ENCODE peak calls at places on chromosomes 13 and 19, in six cellular contexts. J is neural crest cell; P is GF-D8; O is bronchial epithelial cell; C is omental fat pad; N is activated naive CD4-positive, alpha-beta T cell. A is an unnamed sample.

GRCh38 chr19:34480971-34481821 is at the start of gene WTIP:
- DNase-seq in J (peak; percentile 75), P (no peak), O (peak; percentile 33), C (no peak), N (no peak), A (peak; percentile 86)

GRCh38 chr13:109748677-109749076 is 37.7 kb downstream of the IRS2 start:
- DNase-seq in J (no peak), P (no peak), O (no peak), C (no peak), N (no peak), A (no peak)

GRCh38 chr19:413756-414420 is 4.9 kb upstream of the C2CD4C start:
- DNase-seq in J (no peak), P (no peak), O (no peak), C (no peak), N (no peak), A (no peak)

GRCh38 chr13:71355010-71355409 is 512.0 kb downstream of the DACH1 start:
- DNase-seq in J (no peak), P (no peak), O (no peak), C (no peak), N (no peak), A (no peak)

GRCh38 chr13:44865722-44866484 is 123.4 kb downstream of the NUFIP1 start:
- DNase-seq in J (no peak), P (no peak), O (no peak), C (no peak), N (no peak), A (no peak)

GRCh38 chr19:1259206-1259872 is 9.8 kb upstream of the CIRBP start:
- DNase-seq in J (no peak), P (peak; percentile 43), O (peak; percentile 57), C (no peak), N (peak; percentile 50), A (no peak)

GRCh38 chr19:46609511-46610412 is 8.6 kb downstream of the CALM3 start:
- DNase-seq in J (no peak), P (no peak), O (no peak), C (no peak), N (no peak), A (no peak)

GRCh38 chr13:49667773-49668172 is 23.5 kb downstream of the EBPL start:
- DNase-seq in J (no peak), P (no peak), O (no peak), C (no peak), N (no peak), A (no peak)

GRCh38 chr19:50329146-50329925 is at the start of gene KCNC3:
- DNase-seq in J (peak; percentile 99), P (peak; percentile 7), O (peak; percentile 67), C (peak; percentile 79), N (peak; percentile 73), A (peak; percentile 100)

GRCh38 chr19:11507370-11508078 is 1.9 kb upstream of the ZNF653 start:
- DNase-seq in J (no peak), P (no peak), O (no peak), C (no peak), N (no peak), A (no peak)

GRCh38 chr13:53522034-53522433 is 493.4 kb downstream of the OLFM4 start:
- DNase-seq in J (no peak), P (no peak), O (no peak), C (no peak), N (no peak), A (no peak)

GRCh38 chr19:46624958-46625661 is at the start of gene PTGIR:
- DNase-seq in J (no peak), P (no peak), O (peak; percentile 29), C (no peak), N (no peak), A (peak; percentile 50)

GRCh38 chr13:112842343-112842856 is 126.6 kb upstream of the MCF2L start:
- DNase-seq in J (no peak), P (no peak), O (no peak), C (no peak), N (no peak), A (no peak)

A was measured in mesothelial cell of epicardium.